ENCODE peak calls at places on chromosomes 7 and 10, in eight cellular contexts. U is activated CD8-positive, alpha-beta T cell treated with anti-CD3 and anti-CD28 coated beads for 36 hours; D is HuH-7; Q is cardiac muscle cell; V is NCI-H510A treated with DMSO at 0.1 percent for 48 hours; I is A172; J is HuH-7.5; S is GM12892. P is an unnamed sample.

GRCh38 chr10:95755511-95756004 is 405 bp upstream of the ENTPD1 start:
- DNase-seq in U (no peak), D (no peak), Q (peak), V (no peak), I (peak), J (no peak), S (no peak), P (no peak)

GRCh38 chr7:44796034-44796503 is 412 bp upstream of the PPIA start:
- DNase-seq in U (no peak), D (no peak), Q (peak), V (peak), I (peak), J (peak), S (no peak), P (no peak)

GRCh38 chr10:129800-130199 is 5.5 kb upstream of the ZMYND11 start:
- DNase-seq in U (no peak), D (no peak), Q (no peak), V (no peak), I (no peak), J (no peak), S (no peak), P (no peak)

GRCh38 chr7:91267558-91267955 is 3.3 kb downstream of the FZD1 start:
- DNase-seq in U (no peak), D (no peak), Q (no peak), V (no peak), I (no peak), J (no peak), S (no peak), P (peak)

GRCh38 chr10:62582098-62582705 is 208.0 kb downstream of the ZNF365 start:
- DNase-seq in U (no peak), D (no peak), Q (no peak), V (no peak), I (peak), J (no peak), S (no peak), P (peak)

GRCh38 chr10:74704629-74705360 is 121.6 kb upstream of the KAT6B start:
- DNase-seq in U (no peak), D (peak), Q (no peak), V (peak), I (no peak), J (peak), S (no peak), P (peak)

GRCh38 chr7:55056068-55056467 is 37.3 kb downstream of the EGFR start:
- DNase-seq in U (no peak), D (no peak), Q (no peak), V (no peak), I (no peak), J (no peak), S (no peak), P (no peak)

GRCh38 chr10:95214793-95215192 is 20.8 kb downstream of the ACSM6 start:
- DNase-seq in U (no peak), D (no peak), Q (no peak), V (peak), I (peak), J (no peak), S (no peak), P (no peak)

GRCh38 chr10:33616921-33617320 is 282.5 kb upstream of the NRP1 start:
- DNase-seq in U (no peak), D (no peak), Q (peak), V (no peak), I (no peak), J (no peak), S (no peak), P (no peak)

GRCh38 chr7:101373812-101374612 is 11.3 kb downstream of the COL26A1 start:
- DNase-seq in U (no peak), D (no peak), Q (no peak), V (no peak), I (no peak), J (no peak), S (no peak), P (no peak)

GRCh38 chr10:11017575-11018425 is at the start of gene CELF2:
- DNase-seq in U (peak), D (no peak), Q (peak), V (peak), I (no peak), J (no peak), S (peak), P (no peak)

GRCh38 chr7:17844514-17845196 is 95.6 kb downstream of the SNX13 start:
- DNase-seq in U (no peak), D (no peak), Q (no peak), V (no peak), I (no peak), J (no peak), S (no peak), P (no peak)

GRCh38 chr10:43906470-43906869 is 257.8 kb upstream of the ZNF32 start:
- DNase-seq in U (no peak), D (no peak), Q (no peak), V (no peak), I (no peak), J (no peak), S (no peak), P (no peak)

GRCh38 chr7:27096756-27097514 is 1.1 kb upstream of the HOXA1 start:
- DNase-seq in U (peak), D (peak), Q (no peak), V (peak), I (no peak), J (no peak), S (no peak), P (no peak)

GRCh38 chr10:116801658-116802057 is 47.6 kb upstream of the ENO4 start:
- DNase-seq in U (no peak), D (no peak), Q (no peak), V (no peak), I (no peak), J (no peak), S (no peak), P (no peak)

GRCh38 chr7:79376297-79377025 is 77.0 kb downstream of the MAGI2 start:
- DNase-seq in U (no peak), D (no peak), Q (no peak), V (no peak), I (no peak), J (no peak), S (no peak), P (no peak)

GRCh38 chr10:61970182-61971015 is 68.9 kb downstream of the ARID5B start:
- DNase-seq in U (no peak), D (no peak), Q (no peak), V (no peak), I (no peak), J (no peak), S (no peak), P (peak)

GRCh38 chr7:91826377-91826776 is 54.1 kb downstream of the MTERF1 start:
- DNase-seq in U (no peak), D (no peak), Q (no peak), V (no peak), I (peak), J (no peak), S (no peak), P (peak)

GRCh38 chr7:66643395-66643794 is 14.7 kb downstream of the KCTD7 start:
- DNase-seq in U (no peak), D (no peak), Q (no peak), V (no peak), I (no peak), J (no peak), S (no peak), P (no peak)

GRCh38 chr10:20768849-20769248 is 128.3 kb downstream of the NEBL start:
- DNase-seq in U (no peak), D (no peak), Q (peak), V (peak), I (peak), J (no peak), S (no peak), P (peak)

GRCh38 chr7:134701272-134701671 is 54.6 kb downstream of the BPGM start:
- DNase-seq in U (peak), D (no peak), Q (no peak), V (no peak), I (peak), J (no peak), S (no peak), P (peak)

GRCh38 chr10:89327803-89328441 is at the start of gene IFIT3:
- DNase-seq in U (peak), D (peak), Q (peak), V (peak), I (peak), J (no peak), S (no peak), P (peak)

P was measured in A673.